ENCODE peak calls at places on chromosomes 13 and 19, in four cellular contexts. B is H1, Z is IMR-90, V is H9. Y is an unnamed sample.

GRCh38 chr19:40407714-40408600 is 5.2 kb downstream of the PRX start:
- DNase-seq in B (no peak), Z (no peak), V (peak; percentile 30), Y (no peak)

GRCh38 chr13:36369268-36370107 is 23.3 kb upstream of the SPART start:
- DNase-seq in B (no peak), Z (peak; percentile 34), V (no peak), Y (no peak)

GRCh38 chr13:112845511-112846144 is 123.4 kb upstream of the MCF2L start:
- DNase-seq in B (no peak), Z (no peak), V (no peak), Y (no peak)

GRCh38 chr19:43599635-43600295 is 3.4 kb downstream of the ZNF576 start:
- DNase-seq in B (no peak), Z (no peak), V (no peak), Y (no peak)

GRCh38 chr13:23859455-23859854 is 29.7 kb downstream of the MIPEP start:
- DNase-seq in B (no peak), Z (no peak), V (no peak), Y (no peak)

GRCh38 chr19:12163841-12164240 is 945 bp downstream of the ZNF136 start:
- DNase-seq in B (no peak), Z (peak; percentile 56), V (no peak), Y (no peak)

GRCh38 chr13:112056284-112056727 is 10.6 kb upstream of the SOX1 start:
- DNase-seq in B (peak; percentile 79), Z (no peak), V (peak; percentile 78), Y (no peak)

GRCh38 chr19:45747513-45747912 is 14.3 kb downstream of the MEIOSIN start:
- DNase-seq in B (no peak), Z (no peak), V (no peak), Y (no peak)

GRCh38 chr19:35807633-35808032 is 5.0 kb downstream of the PRODH2 start:
- DNase-seq in B (no peak), Z (no peak), V (no peak), Y (no peak)

GRCh38 chr19:39409886-39410619 is 2.4 kb upstream of the PLEKHG2 start:
- DNase-seq in B (peak; percentile 67), Z (no peak), V (no peak), Y (peak; percentile 73)

GRCh38 chr13:21033224-21033855 is 28.0 kb downstream of the LATS2 start:
- DNase-seq in B (no peak), Z (no peak), V (no peak), Y (peak; percentile 22)

GRCh38 chr13:85405316-85405897 is 393.8 kb downstream of the SLITRK6 start:
- DNase-seq in B (no peak), Z (no peak), V (peak; percentile 27), Y (no peak)

GRCh38 chr19:6076675-6077463 is 33.4 kb downstream of the RFX2 start:
- DNase-seq in B (no peak), Z (peak; percentile 91), V (no peak), Y (no peak)

GRCh38 chr13:30021611-30022010 is 171.2 kb upstream of the UBL3 start:
- DNase-seq in B (no peak), Z (peak; percentile 37), V (no peak), Y (no peak)

GRCh38 chr13:30020726-30021312 is 170.4 kb upstream of the UBL3 start:
- DNase-seq in B (no peak), Z (peak; percentile 57), V (no peak), Y (no peak)

GRCh38 chr13:30019648-30020626 is 169.5 kb upstream of the UBL3 start:
- DNase-seq in B (no peak), Z (no peak), V (no peak), Y (peak; percentile 72)

GRCh38 chr13:30017880-30018279 is 167.5 kb upstream of the UBL3 start:
- DNase-seq in B (no peak), Z (no peak), V (peak; percentile 64), Y (peak; percentile 88)

GRCh38 chr13:30016398-30016797 is 166.0 kb upstream of the UBL3 start:
- DNase-seq in B (no peak), Z (no peak), V (no peak), Y (no peak)
- H3K56ac ChIP-seq in B (no peak overlapping the region), Z (no peak overlapping the region), V (no peak overlapping the region), Y (no peak overlapping the region)

GRCh38 chr13:48322294-48322693 is 18.7 kb downstream of the RB1 start:
- DNase-seq in B (no peak), Z (no peak), V (no peak), Y (no peak)
- H3K56ac ChIP-seq in B (no peak overlapping the region), Z (no peak overlapping the region), V (no peak overlapping the region), Y (no peak overlapping the region)

DNA sequence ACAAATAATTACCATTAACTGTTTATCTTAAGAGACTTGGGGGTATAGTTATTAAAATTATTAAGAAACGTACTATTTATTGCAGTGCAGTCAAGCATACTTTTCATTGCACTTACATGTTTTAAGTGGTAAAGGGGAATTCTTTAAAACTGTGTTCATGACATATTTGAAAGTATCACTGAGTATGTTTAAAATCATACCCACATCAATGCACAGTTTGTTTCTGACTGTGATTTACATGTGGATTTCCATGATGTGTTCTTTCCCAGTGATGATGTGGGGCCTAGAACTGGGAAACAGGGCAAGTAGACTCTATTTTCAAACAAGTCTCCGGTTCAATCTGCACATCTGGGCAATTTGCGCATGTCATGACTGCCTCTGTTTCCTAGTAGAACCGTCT is 340.5 kb upstream of the OBI1 start:
- DNase-seq in B (no peak), Z (no peak), V (no peak), Y (no peak)
- H3K56ac ChIP-seq in B (no peak overlapping the region), Z (no peak overlapping the region), V (no peak overlapping the region), Y (no peak overlapping the region)

GRCh38 chr13:26042781-26043180 is 9.0 kb downstream of the SHISA2 start:
- DNase-seq in B (no peak), Z (no peak), V (no peak), Y (no peak)
- H3K56ac ChIP-seq in B (no peak overlapping the region), Z (no peak overlapping the region), V (no peak overlapping the region), Y (no peak overlapping the region)

GRCh38 chr13:78881746-78882145 is 222.8 kb upstream of the OBI1 start:
- DNase-seq in B (no peak), Z (no peak), V (no peak), Y (no peak)

GRCh38 chr13:78875792-78876580 is 217.0 kb upstream of the OBI1 start:
- DNase-seq in B (peak; percentile 59), Z (no peak), V (peak; percentile 75), Y (peak; percentile 64)

GRCh38 chr13:78881054-78881453 is 222.1 kb upstream of the OBI1 start:
- DNase-seq in B (no peak), Z (no peak), V (no peak), Y (peak; percentile 86)

GRCh38 chr13:78876915-78877549 is 218.1 kb upstream of the OBI1 start:
- DNase-seq in B (no peak), Z (no peak), V (no peak), Y (no peak)
- H3K56ac ChIP-seq in B (no peak overlapping the region), Z (no peak overlapping the region), V (no peak overlapping the region), Y (no peak overlapping the region)

GRCh38 chr13:31699650-31700049 is 39.7 kb upstream of the RXFP2 start:
- DNase-seq in B (no peak), Z (no peak), V (peak; percentile 33), Y (peak; percentile 67)

GRCh38 chr13:31706105-31706504 is 33.2 kb upstream of the RXFP2 start:
- DNase-seq in B (no peak), Z (no peak), V (no peak), Y (no peak)

GRCh38 chr13:31703780-31704179 is 35.5 kb upstream of the RXFP2 start:
- DNase-seq in B (no peak), Z (no peak), V (no peak), Y (no peak)
- H3K56ac ChIP-seq in B (no peak overlapping the region), Z (no peak overlapping the region), V (no peak overlapping the region), Y (no peak overlapping the region)

Y was measured in mesendoderm.